ENCODE peak calls at places on chromosomes 12 and 14, in five cellular contexts. L is left ventricle myocardium inferior; Q is heart right ventricle; M is tibial nerve; N is CD4-positive, alpha-beta memory T cell. P is an unnamed sample.

GRCh38 chr14:49617846-49618519 is 2.4 kb downstream of the RPL36AL start:
- DNase-seq in L (no peak), Q (no peak), M (no peak), N (no peak), P (no peak)

GRCh38 chr12:66288121-66288520 is 14.2 kb upstream of the HELB start:
- DNase-seq in L (no peak), Q (no peak), M (no peak), N (peak), P (no peak)

GRCh38 chr12:6684609-6685008 is 4.6 kb downstream of the ZNF384 start:
- DNase-seq in L (no peak), Q (no peak), M (no peak), N (peak), P (no peak)

GRCh38 chr14:106691601-106692291 is 1165.4 kb downstream of the TMEM121 start:
- DNase-seq in L (peak), Q (peak), M (no peak), N (peak), P (no peak)

GRCh38 chr12:123937707-123938600 is 34.7 kb downstream of the CCDC92 start:
- DNase-seq in L (no peak), Q (no peak), M (no peak), N (peak), P (no peak)

GRCh38 chr12:76085159-76085868 is 829 bp upstream of the NAP1L1 start:
- DNase-seq in L (no peak), Q (no peak), M (no peak), N (peak), P (no peak)

GRCh38 chr12:67107235-67107634 is 161.9 kb upstream of the CAND1 start:
- DNase-seq in L (no peak), Q (no peak), M (no peak), N (no peak), P (no peak)

GRCh38 chr14:45041641-45042040 is 42.3 kb upstream of the PRPF39 start:
- DNase-seq in L (no peak), Q (no peak), M (no peak), N (no peak), P (no peak)

GRCh38 chr12:15811192-15812127 is 22.3 kb upstream of the EPS8 start:
- DNase-seq in L (no peak), Q (no peak), M (no peak), N (no peak), P (no peak)

GRCh38 chr14:50619569-50620141 is 48.5 kb downstream of the SAV1 start:
- DNase-seq in L (no peak), Q (no peak), M (no peak), N (peak), P (no peak)

GRCh38 chr12:4379410-4379809 is at the start of gene FGF23:
- DNase-seq in L (no peak), Q (peak), M (no peak), N (no peak), P (no peak)

GRCh38 chr12:2284321-2284813 is 231.6 kb downstream of the CACNA1C start:
- DNase-seq in L (no peak), Q (no peak), M (no peak), N (no peak), P (no peak)

GRCh38 chr14:70716958-70717357 is 75.2 kb downstream of the TTC9 start:
- DNase-seq in L (no peak), Q (no peak), M (no peak), N (no peak), P (no peak)

GRCh38 chr12:82182601-82183000 is 175.6 kb downstream of the CCDC59 start:
- DNase-seq in L (no peak), Q (no peak), M (no peak), N (no peak), P (no peak)

GRCh38 chr12:32755654-32756475 is at the start of gene YARS2:
- DNase-seq in L (peak), Q (peak), M (peak), N (peak), P (peak)

GRCh38 chr14:93736378-93737014 is 51.8 kb downstream of the PRIMA1 start:
- DNase-seq in L (no peak), Q (no peak), M (no peak), N (no peak), P (no peak)

GRCh38 chr14:90558983-90559590 is 162.3 kb downstream of the CALM1 start:
- DNase-seq in L (no peak), Q (no peak), M (no peak), N (no peak), P (no peak)

GRCh38 chr12:52965337-52965731 is 16.4 kb downstream of the KRT18 start:
- DNase-seq in L (no peak), Q (no peak), M (no peak), N (no peak), P (no peak)

GRCh38 chr12:96237465-96238077 is 43.4 kb downstream of the ELK3 start:
- DNase-seq in L (peak), Q (peak), M (no peak), N (peak), P (no peak)

GRCh38 chr14:35557221-35557747 is 23.3 kb downstream of the INSM2 start:
- DNase-seq in L (no peak), Q (no peak), M (no peak), N (no peak), P (no peak)

GRCh38 chr14:68144051-68144681 is 324.6 kb downstream of the RAD51B start:
- DNase-seq in L (no peak), Q (no peak), M (no peak), N (peak), P (no peak)

GRCh38 chr14:64860039-64860438 is 19.7 kb downstream of the SPTB start:
- DNase-seq in L (no peak), Q (no peak), M (no peak), N (no peak), P (no peak)

GRCh38 chr14:104805326-104805678 is 4.4 kb downstream of the ZBTB42 start:
- DNase-seq in L (no peak), Q (peak), M (no peak), N (no peak), P (no peak)

GRCh38 chr12:75334384-75335030 is at the start of gene GLIPR1L1:
- DNase-seq in L (peak), Q (peak), M (peak), N (peak), P (peak)

GRCh38 chr12:8770499-8770898 is 51.9 kb upstream of the A2ML1 start:
- DNase-seq in L (no peak), Q (no peak), M (no peak), N (no peak), P (no peak)
- H3K27ac ChIP-seq in L (no peak), Q (no peak), M (no peak), N (no peak), P (no peak)

GRCh38 chr14:88576222-88576621 is 13.4 kb downstream of the ZC3H14 start:
- DNase-seq in L (no peak), Q (no peak), M (no peak), N (no peak), P (no peak)

GRCh38 chr14:88568196-88568595 is 5.4 kb downstream of the ZC3H14 start:
- DNase-seq in L (no peak), Q (no peak), M (no peak), N (no peak), P (no peak)

GRCh38 chr14:88572117-88572516 is 9.3 kb downstream of the ZC3H14 start:
- DNase-seq in L (no peak), Q (no peak), M (no peak), N (no peak), P (no peak)
- H3K27ac ChIP-seq in L (no peak), Q (no peak), M (no peak), N (no peak), P (no peak)

GRCh38 chr12:43278268-43278832 is 273.7 kb downstream of the ADAMTS20 start:
- DNase-seq in L (no peak), Q (no peak), M (no peak), N (no peak), P (no peak)

GRCh38 chr12:43282106-43282505 is 269.9 kb downstream of the ADAMTS20 start:
- DNase-seq in L (no peak), Q (no peak), M (no peak), N (no peak), P (no peak)

GRCh38 chr12:43281563-43281962 is 270.4 kb downstream of the ADAMTS20 start:
- DNase-seq in L (no peak), Q (no peak), M (no peak), N (no peak), P (no peak)

GRCh38 chr12:43273467-43273866 is 278.5 kb downstream of the ADAMTS20 start:
- DNase-seq in L (no peak), Q (no peak), M (no peak), N (no peak), P (no peak)

GRCh38 chr12:43277630-43278267 is 274.3 kb downstream of the ADAMTS20 start:
- DNase-seq in L (no peak), Q (no peak), M (no peak), N (no peak), P (no peak)
- H3K27ac ChIP-seq in L (no peak), Q (no peak), M (no peak), N (no peak), P (no peak)

GRCh38 chr12:113242560-113242959 is 21.3 kb downstream of the TPCN1 start:
- DNase-seq in L (no peak), Q (no peak), M (no peak), N (no peak), P (no peak)

GRCh38 chr12:113242018-113242418 is 20.8 kb downstream of the TPCN1 start:
- DNase-seq in L (no peak), Q (no peak), M (no peak), N (no peak), P (no peak)

GRCh38 chr12:113240395-113240794 is 19.1 kb downstream of the TPCN1 start:
- DNase-seq in L (no peak), Q (no peak), M (no peak), N (no peak), P (no peak)

GRCh38 chr12:113239811-113240331 is 18.6 kb downstream of the TPCN1 start:
- DNase-seq in L (peak), Q (peak), M (no peak), N (no peak), P (no peak)

GRCh38 chr12:113241191-113242017 is 20.1 kb downstream of the TPCN1 start:
- DNase-seq in L (no peak), Q (no peak), M (peak), N (no peak), P (no peak)
- H3K27ac ChIP-seq in L (peak), Q (peak), M (peak), N (no peak), P (peak)

GRCh38 chr12:47698631-47699030 is 7.2 kb downstream of the RPAP3 start:
- DNase-seq in L (no peak), Q (no peak), M (no peak), N (no peak), P (no peak)

GRCh38 chr12:47700263-47700662 is 5.6 kb downstream of the RPAP3 start:
- DNase-seq in L (no peak), Q (no peak), M (no peak), N (no peak), P (no peak)

DNA sequence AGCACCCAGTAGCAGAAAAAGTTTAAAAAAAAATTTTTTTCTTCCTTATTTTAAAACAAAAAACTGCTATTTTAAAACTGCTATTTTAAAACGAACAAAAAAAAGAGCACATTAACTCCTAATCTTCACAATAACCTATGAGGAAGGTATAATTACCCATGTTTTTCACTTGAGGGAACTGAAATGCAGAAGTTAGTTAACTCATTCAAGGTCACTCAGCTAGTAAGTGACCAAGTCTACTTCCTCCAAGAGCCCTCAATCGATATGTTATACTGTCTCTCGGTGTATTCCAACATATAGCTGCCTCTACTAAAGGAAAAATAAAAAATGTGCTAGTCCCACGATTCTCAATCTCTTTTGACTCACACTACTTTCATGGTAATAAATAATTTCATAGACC is 7.8 kb downstream of the RPAP3 start:
- DNase-seq in L (no peak), Q (no peak), M (no peak), N (no peak), P (no peak)
- H3K27ac ChIP-seq in L (no peak), Q (no peak), M (no peak), N (no peak), P (no peak)

GRCh38 chr12:121227294-121227693 is 17.4 kb downstream of the P2RX4 start:
- DNase-seq in L (no peak), Q (no peak), M (no peak), N (no peak), P (no peak)
- H3K27ac ChIP-seq in L (no peak), Q (no peak), M (no peak), N (no peak), P (no peak)

DNA sequence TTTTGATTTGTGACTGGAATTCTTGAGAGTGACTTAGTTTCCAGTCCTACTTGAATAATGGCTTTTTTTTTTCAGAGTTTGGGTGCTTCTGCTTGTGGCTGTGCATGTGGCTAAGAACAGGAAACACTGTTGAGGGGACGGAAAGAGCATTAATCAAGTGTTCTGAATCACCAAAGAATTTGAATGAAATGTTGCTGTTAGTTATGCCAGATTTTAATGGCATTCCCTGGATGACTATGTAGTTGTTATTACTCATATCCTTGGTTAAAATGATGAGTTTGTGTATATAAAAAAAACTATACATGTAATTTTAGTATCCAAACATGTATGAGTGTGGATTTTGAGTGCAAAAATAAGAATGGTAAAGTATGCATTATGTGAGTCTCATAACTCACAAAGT is 347.9 kb downstream of the BCAT1 start:
- DNase-seq in L (no peak), Q (no peak), M (no peak), N (no peak), P (no peak)
- H3K27ac ChIP-seq in L (no peak), Q (no peak), M (no peak), N (no peak), P (no peak)

DNA sequence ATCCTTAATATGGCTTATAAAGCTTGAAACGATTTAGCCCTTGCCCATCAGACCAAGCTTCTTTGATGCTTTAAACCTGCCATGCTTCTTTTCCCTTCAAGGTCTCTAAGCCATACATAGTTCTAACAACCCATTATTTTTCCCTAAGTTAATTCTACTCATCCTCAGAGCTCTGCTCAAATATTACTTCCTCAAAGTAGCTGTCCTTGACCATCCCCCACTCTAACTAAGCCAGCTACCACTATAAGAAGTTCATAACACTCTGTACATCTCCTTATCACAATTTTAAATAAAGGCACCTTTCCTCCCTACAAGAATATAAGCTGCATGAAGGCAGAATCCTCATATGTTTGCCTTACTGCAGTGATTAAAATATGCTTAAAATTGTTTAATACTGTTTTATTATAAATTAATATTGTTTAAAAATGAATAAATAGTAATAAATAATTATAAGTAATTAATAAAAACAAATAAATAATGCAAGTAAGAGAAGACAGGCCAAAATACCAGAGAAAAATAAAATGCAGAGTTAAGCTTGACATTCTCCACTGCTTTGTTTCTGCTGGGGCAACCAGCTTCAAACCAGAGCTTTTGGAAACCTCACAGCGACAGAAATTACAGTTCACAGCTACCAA is 76.8 kb downstream of the NUMB start:
- DNase-seq in L (no peak), Q (no peak), M (no peak), N (no peak), P (no peak)
- H3K27ac ChIP-seq in L (no peak), Q (no peak), M (no peak), N (no peak), P (no peak)

P was measured in caudate nucleus.